ENCODE peak calls at places on chromosomes 4 and X, in eight cellular contexts. One of them, this sample, is unnamed.
A peak's percentile ranks its signal among the peaks of the same experiment; 100 is the strongest.

GRCh38 chr4:58669783-58670182 is 1559.6 kb upstream of the IGFBP7 start:
- DNase-seq in GM12865: no peak
- DNase-seq in dorsolateral prefrontal cortex: no peak
- DNase-seq in tibial artery: no peak
- DNase-seq in T-cell: no peak
- DNase-seq in Right ventricle myocardium inferior: no peak
- DNase-seq in KBM-7: no peak
- DNase-seq in MG63: no peak
- DNase-seq in this sample: no peak

GRCh38 chr4:117326091-117326490 is 240.7 kb upstream of the TRAM1L1 start:
- DNase-seq in Right ventricle myocardium inferior: no peak
- DNase-seq in dorsolateral prefrontal cortex: no peak
- DNase-seq in MG63: no peak
- DNase-seq in tibial artery: no peak
- DNase-seq in T-cell: no peak
- DNase-seq in KBM-7: no peak
- DNase-seq in GM12865: no peak
- DNase-seq in this sample: peak; percentile 15

GRCh38 chrX:4622768-4623167 is 909.3 kb upstream of the PRKX start:
- DNase-seq in dorsolateral prefrontal cortex: no peak
- DNase-seq in GM12865: no peak
- DNase-seq in Right ventricle myocardium inferior: no peak
- DNase-seq in KBM-7: no peak
- DNase-seq in tibial artery: no peak
- DNase-seq in MG63: no peak
- DNase-seq in T-cell: no peak
- DNase-seq in this sample: no peak

GRCh38 chr4:121462660-121463261 is 81.9 kb upstream of the QRFPR start:
- DNase-seq in dorsolateral prefrontal cortex: no peak
- DNase-seq in KBM-7: peak; percentile 53
- DNase-seq in Right ventricle myocardium inferior: no peak
- DNase-seq in MG63: peak; percentile 48
- DNase-seq in T-cell: peak; percentile 23
- DNase-seq in tibial artery: no peak
- DNase-seq in GM12865: peak; percentile 71
- DNase-seq in this sample: peak; percentile 31

GRCh38 chr4:167101035-167101434 is 133.3 kb downstream of the SPOCK3 start:
- DNase-seq in T-cell: no peak
- DNase-seq in GM12865: no peak
- DNase-seq in tibial artery: no peak
- DNase-seq in KBM-7: no peak
- DNase-seq in Right ventricle myocardium inferior: no peak
- DNase-seq in dorsolateral prefrontal cortex: no peak
- DNase-seq in MG63: no peak
- DNase-seq in this sample: no peak

GRCh38 chrX:47748576-47748975 is 88.1 kb upstream of the ZNF81 start:
- DNase-seq in Right ventricle myocardium inferior: no peak
- DNase-seq in KBM-7: no peak
- DNase-seq in GM12865: no peak
- DNase-seq in MG63: no peak
- DNase-seq in dorsolateral prefrontal cortex: no peak
- DNase-seq in T-cell: no peak
- DNase-seq in tibial artery: no peak
- DNase-seq in this sample: no peak

GRCh38 chr4:69116645-69117321 is 20.5 kb downstream of the UGT2B7 start:
- DNase-seq in dorsolateral prefrontal cortex: no peak
- DNase-seq in GM12865: no peak
- DNase-seq in MG63: no peak
- DNase-seq in T-cell: no peak
- DNase-seq in KBM-7: no peak
- DNase-seq in tibial artery: no peak
- DNase-seq in Right ventricle myocardium inferior: no peak
- DNase-seq in this sample: no peak

GRCh38 chr4:56450342-56450741 is 14.3 kb downstream of the PAICS start:
- DNase-seq in GM12865: no peak
- DNase-seq in tibial artery: no peak
- DNase-seq in Right ventricle myocardium inferior: no peak
- DNase-seq in T-cell: no peak
- DNase-seq in KBM-7: no peak
- DNase-seq in MG63: no peak
- DNase-seq in dorsolateral prefrontal cortex: no peak
- DNase-seq in this sample: no peak

GRCh38 chr4:151417164-151417571 is 8.2 kb downstream of the FHIP1A start:
- DNase-seq in T-cell: no peak
- DNase-seq in tibial artery: no peak
- DNase-seq in Right ventricle myocardium inferior: no peak
- DNase-seq in MG63: peak; percentile 9
- DNase-seq in GM12865: peak; percentile 27
- DNase-seq in KBM-7: no peak
- DNase-seq in dorsolateral prefrontal cortex: no peak
- DNase-seq in this sample: no peak

GRCh38 chrX:24146283-24146865 is 3.2 kb upstream of the ZFX start:
- DNase-seq in Right ventricle myocardium inferior: no peak
- DNase-seq in MG63: no peak
- DNase-seq in tibial artery: no peak
- DNase-seq in T-cell: no peak
- DNase-seq in KBM-7: peak; percentile 27
- DNase-seq in GM12865: no peak
- DNase-seq in dorsolateral prefrontal cortex: no peak
- DNase-seq in this sample: peak; percentile 4

GRCh38 chr4:37816006-37816405 is 10.5 kb upstream of the PGM2 start:
- DNase-seq in dorsolateral prefrontal cortex: no peak
- DNase-seq in tibial artery: no peak
- DNase-seq in Right ventricle myocardium inferior: no peak
- DNase-seq in MG63: no peak
- DNase-seq in KBM-7: peak; percentile 67
- DNase-seq in GM12865: no peak
- DNase-seq in T-cell: no peak
- DNase-seq in this sample: no peak

GRCh38 chr4:87540176-87541058 is 11.2 kb upstream of the SPARCL1 start:
- DNase-seq in GM12865: no peak
- DNase-seq in Right ventricle myocardium inferior: no peak
- DNase-seq in KBM-7: no peak
- DNase-seq in dorsolateral prefrontal cortex: no peak
- DNase-seq in MG63: no peak
- DNase-seq in T-cell: no peak
- DNase-seq in tibial artery: peak; percentile 70
- DNase-seq in this sample: no peak

GRCh38 chr4:54400802-54401201 is 171.7 kb downstream of the PDGFRA start:
- DNase-seq in T-cell: no peak
- DNase-seq in GM12865: no peak
- DNase-seq in Right ventricle myocardium inferior: no peak
- DNase-seq in KBM-7: no peak
- DNase-seq in tibial artery: no peak
- DNase-seq in dorsolateral prefrontal cortex: no peak
- DNase-seq in MG63: peak; percentile 65
- DNase-seq in this sample: no peak

GRCh38 chr4:53089940-53090729 is 228.0 kb downstream of the RASL11B start:
- DNase-seq in Right ventricle myocardium inferior: no peak
- DNase-seq in GM12865: no peak
- DNase-seq in tibial artery: no peak
- DNase-seq in KBM-7: no peak
- DNase-seq in T-cell: no peak
- DNase-seq in dorsolateral prefrontal cortex: no peak
- DNase-seq in MG63: no peak
- DNase-seq in this sample: no peak

GRCh38 chr4:155047755-155048154 is 160.7 kb upstream of the NPY2R start:
- DNase-seq in MG63: no peak
- DNase-seq in GM12865: no peak
- DNase-seq in T-cell: no peak
- DNase-seq in dorsolateral prefrontal cortex: no peak
- DNase-seq in KBM-7: no peak
- DNase-seq in Right ventricle myocardium inferior: no peak
- DNase-seq in tibial artery: no peak
- DNase-seq in this sample: no peak

GRCh38 chrX:106791495-106791894 is 11.0 kb upstream of the TBC1D8B start:
- DNase-seq in tibial artery: no peak
- DNase-seq in MG63: no peak
- DNase-seq in dorsolateral prefrontal cortex: no peak
- DNase-seq in KBM-7: peak; percentile 16
- DNase-seq in Right ventricle myocardium inferior: no peak
- DNase-seq in GM12865: peak; percentile 11
- DNase-seq in T-cell: no peak
- DNase-seq in this sample: no peak

GRCh38 chr4:176680668-176681067 is 112.1 kb downstream of the VEGFC start:
- DNase-seq in T-cell: no peak
- DNase-seq in dorsolateral prefrontal cortex: no peak
- DNase-seq in Right ventricle myocardium inferior: no peak
- DNase-seq in KBM-7: no peak
- DNase-seq in GM12865: no peak
- DNase-seq in MG63: no peak
- DNase-seq in tibial artery: no peak
- DNase-seq in this sample: no peak

GRCh38 chrX:11451133-11451532 is 157.9 kb downstream of the AMELX start:
- DNase-seq in Right ventricle myocardium inferior: no peak
- DNase-seq in MG63: no peak
- DNase-seq in tibial artery: no peak
- DNase-seq in KBM-7: no peak
- DNase-seq in T-cell: no peak
- DNase-seq in GM12865: no peak
- DNase-seq in dorsolateral prefrontal cortex: no peak
- DNase-seq in this sample: no peak

GRCh38 chr4:113153529-113154101 is 104.2 kb downstream of the ANK2 start:
- DNase-seq in GM12865: no peak
- DNase-seq in Right ventricle myocardium inferior: no peak
- DNase-seq in KBM-7: no peak
- DNase-seq in T-cell: no peak
- DNase-seq in dorsolateral prefrontal cortex: no peak
- DNase-seq in MG63: no peak
- DNase-seq in tibial artery: no peak
- DNase-seq in this sample: no peak

GRCh38 chr4:112060212-112060611 is 85.0 kb upstream of the FAM241A start:
- DNase-seq in tibial artery: no peak
- DNase-seq in GM12865: peak; percentile 27
- DNase-seq in Right ventricle myocardium inferior: no peak
- DNase-seq in T-cell: no peak
- DNase-seq in dorsolateral prefrontal cortex: no peak
- DNase-seq in KBM-7: peak; percentile 35
- DNase-seq in MG63: no peak
- DNase-seq in this sample: no peak

GRCh38 chr4:7649741-7650531 is 215.2 kb upstream of the PSAPL1 start:
- DNase-seq in tibial artery: no peak
- DNase-seq in Right ventricle myocardium inferior: no peak
- DNase-seq in KBM-7: peak; percentile 88
- DNase-seq in dorsolateral prefrontal cortex: no peak
- DNase-seq in GM12865: peak; percentile 21
- DNase-seq in MG63: peak; percentile 59
- DNase-seq in T-cell: peak; percentile 48
- DNase-seq in this sample: peak; percentile 92

GRCh38 chrX:71177327-71177726 is 32.7 kb downstream of the NLGN3 start:
- DNase-seq in GM12865: no peak
- DNase-seq in MG63: no peak
- DNase-seq in KBM-7: no peak
- DNase-seq in dorsolateral prefrontal cortex: no peak
- DNase-seq in Right ventricle myocardium inferior: no peak
- DNase-seq in tibial artery: no peak
- DNase-seq in T-cell: no peak
- DNase-seq in this sample: no peak

GRCh38 chr4:113169368-113169767 is 119.9 kb downstream of the ANK2 start:
- DNase-seq in dorsolateral prefrontal cortex: no peak
- DNase-seq in KBM-7: no peak
- DNase-seq in tibial artery: no peak
- DNase-seq in MG63: no peak
- DNase-seq in GM12865: no peak
- DNase-seq in Right ventricle myocardium inferior: no peak
- DNase-seq in T-cell: no peak
- DNase-seq in this sample: no peak

GRCh38 chr4:3145251-3145908 is 70.9 kb downstream of the HTT start:
- DNase-seq in Right ventricle myocardium inferior: no peak
- DNase-seq in KBM-7: no peak
- DNase-seq in dorsolateral prefrontal cortex: no peak
- DNase-seq in GM12865: no peak
- DNase-seq in tibial artery: no peak
- DNase-seq in T-cell: no peak
- DNase-seq in MG63: no peak
- DNase-seq in this sample: no peak

GRCh38 chr4:166422475-166422874 is 549.4 kb downstream of the TLL1 start:
- DNase-seq in T-cell: no peak
- DNase-seq in Right ventricle myocardium inferior: no peak
- DNase-seq in tibial artery: no peak
- DNase-seq in KBM-7: no peak
- DNase-seq in GM12865: no peak
- DNase-seq in MG63: no peak
- DNase-seq in dorsolateral prefrontal cortex: no peak
- DNase-seq in this sample: peak; percentile 24

GRCh38 chrX:78123190-78123589 is 16.3 kb downstream of the TAF9B start:
- DNase-seq in dorsolateral prefrontal cortex: no peak
- DNase-seq in GM12865: no peak
- DNase-seq in T-cell: no peak
- DNase-seq in tibial artery: no peak
- DNase-seq in KBM-7: no peak
- DNase-seq in MG63: peak; percentile 46
- DNase-seq in Right ventricle myocardium inferior: no peak
- DNase-seq in this sample: peak; percentile 18

GRCh38 chrX:119676949-119677653 is 15.9 kb downstream of the SEPTIN6 start:
- DNase-seq in Right ventricle myocardium inferior: no peak
- DNase-seq in KBM-7: no peak
- DNase-seq in MG63: no peak
- DNase-seq in GM12865: no peak
- DNase-seq in dorsolateral prefrontal cortex: no peak
- DNase-seq in tibial artery: no peak
- DNase-seq in T-cell: no peak
- DNase-seq in this sample: no peak

GRCh38 chr4:189940178-189941004 is at the start of gene FRG1:
- DNase-seq in T-cell: peak; percentile 91
- DNase-seq in dorsolateral prefrontal cortex: peak; percentile 93
- DNase-seq in tibial artery: peak; percentile 89
- DNase-seq in KBM-7: peak; percentile 97
- DNase-seq in MG63: peak; percentile 92
- DNase-seq in Right ventricle myocardium inferior: peak; percentile 97
- DNase-seq in GM12865: peak; percentile 97
- DNase-seq in this sample: peak; percentile 88

This sample was measured in Daoy.